ENCODE peak calls at places on chromosomes 13 and 19, in ten cellular contexts. S is type B pancreatic cell, F is pancreas, E is RWPE1, D is neural crest cell, T is uterus, M is astrocyte of the spinal cord, P is dorsolateral prefrontal cortex, I is left ventricle myocardium inferior, U is BE2C. L is an unnamed sample.

GRCh38 chr13:81872581-81872980 is 1531.7 kb upstream of the SPRY2 start:
- DNase-seq in S (no peak), F (no peak), E (no peak), D (peak), T (no peak), M (peak), P (no peak), I (no peak), U (peak), L (peak)

GRCh38 chr19:7602240-7602934 is 6.7 kb downstream of the CAMSAP3 start:
- DNase-seq in S (no peak), F (peak), E (no peak), D (no peak), T (no peak), M (no peak), P (no peak), I (no peak), U (no peak), L (no peak)

GRCh38 chr13:104782741-104783140 is 1716.5 kb upstream of the SLC10A2 start:
- DNase-seq in S (no peak), F (no peak), E (no peak), D (no peak), T (no peak), M (no peak), P (no peak), I (no peak), U (no peak), L (no peak)

GRCh38 chr19:731000-731399 is 19.9 kb upstream of the MISP start:
- DNase-seq in S (no peak), F (no peak), E (no peak), D (no peak), T (no peak), M (no peak), P (no peak), I (no peak), U (no peak), L (no peak)

GRCh38 chr13:100434010-100434763 is 154.4 kb downstream of the GGACT start:
- DNase-seq in S (no peak), F (no peak), E (peak), D (no peak), T (no peak), M (peak), P (no peak), I (no peak), U (no peak), L (no peak)

GRCh38 chr13:36059366-36059765 is 71.8 kb downstream of the DCLK1 start:
- DNase-seq in S (no peak), F (no peak), E (no peak), D (no peak), T (no peak), M (no peak), P (no peak), I (no peak), U (peak), L (no peak)

GRCh38 chr13:72652681-72653080 is 74.7 kb downstream of the MZT1 start:
- DNase-seq in S (no peak), F (no peak), E (no peak), D (no peak), T (no peak), M (peak), P (no peak), I (no peak), U (no peak), L (no peak)

GRCh38 chr19:45440873-45441654 is 17.3 kb upstream of the ERCC1 start:
- DNase-seq in S (no peak), F (no peak), E (no peak), D (no peak), T (no peak), M (peak), P (no peak), I (no peak), U (peak), L (no peak)

GRCh38 chr19:704447-704741 is 4.3 kb upstream of the PALM start:
- DNase-seq in S (no peak), F (no peak), E (no peak), D (no peak), T (no peak), M (no peak), P (no peak), I (no peak), U (no peak), L (no peak)

GRCh38 chr13:92355213-92355612 is 871.4 kb upstream of the GPC6 start:
- DNase-seq in S (no peak), F (no peak), E (no peak), D (no peak), T (no peak), M (peak), P (no peak), I (no peak), U (peak), L (no peak)

GRCh38 chr13:106118050-106118449 is 417.4 kb downstream of the EFNB2 start:
- DNase-seq in S (no peak), F (no peak), E (no peak), D (no peak), T (no peak), M (no peak), P (no peak), I (no peak), U (no peak), L (no peak)

GRCh38 chr19:554817-555216 is 11.0 kb downstream of the GZMM start:
- DNase-seq in S (no peak), F (no peak), E (no peak), D (no peak), T (no peak), M (no peak), P (no peak), I (no peak), U (no peak), L (no peak)

GRCh38 chr19:44951179-44952159 is 3.7 kb upstream of the CLPTM1 start:
- DNase-seq in S (no peak), F (peak), E (peak), D (peak), T (peak), M (peak), P (peak), I (no peak), U (peak), L (peak)

GRCh38 chr19:35135389-35135909 is 590 bp upstream of the LGI4 start:
- DNase-seq in S (peak), F (peak), E (peak), D (peak), T (peak), M (peak), P (peak), I (peak), U (peak), L (peak)

GRCh38 chr13:93947651-93948050 is 531.8 kb downstream of the DCT start:
- DNase-seq in S (no peak), F (no peak), E (no peak), D (no peak), T (no peak), M (no peak), P (no peak), I (no peak), U (no peak), L (no peak)

GRCh38 chr19:22427587-22428298 is 5.6 kb upstream of the ZNF98 start:
- DNase-seq in S (no peak), F (peak), E (no peak), D (no peak), T (no peak), M (no peak), P (no peak), I (no peak), U (no peak), L (no peak)

GRCh38 chr19:17794731-17795494 is at the start of gene B3GNT3:
- DNase-seq in S (no peak), F (peak), E (peak), D (no peak), T (no peak), M (no peak), P (no peak), I (peak), U (peak), L (peak)
- TF ChIP-seq CTCF in S (no peak), F (no peak), E (no peak), D (no peak), T (no peak), M (no peak), P (no peak), I (no peak), U (no peak), L (no peak)

GRCh38 chr13:112955956-112956355 is 13.1 kb upstream of the MCF2L start:
- DNase-seq in S (no peak), F (no peak), E (no peak), D (no peak), T (no peak), M (no peak), P (peak), I (no peak), U (no peak), L (no peak)

GRCh38 chr13:112958127-112958989 is 10.7 kb upstream of the MCF2L start:
- DNase-seq in S (no peak), F (no peak), E (no peak), D (no peak), T (no peak), M (no peak), P (peak), I (no peak), U (no peak), L (no peak)

GRCh38 chr13:112957295-112957677 is 11.7 kb upstream of the MCF2L start:
- DNase-seq in S (no peak), F (no peak), E (no peak), D (no peak), T (no peak), M (no peak), P (peak), I (no peak), U (no peak), L (no peak)

GRCh38 chr13:112955271-112955937 is 13.6 kb upstream of the MCF2L start:
- DNase-seq in S (no peak), F (no peak), E (no peak), D (no peak), T (no peak), M (no peak), P (peak), I (no peak), U (no peak), L (no peak)

GRCh38 chr13:112956516-112957294 is 12.3 kb upstream of the MCF2L start:
- DNase-seq in S (no peak), F (no peak), E (no peak), D (peak), T (no peak), M (no peak), P (peak), I (no peak), U (no peak), L (no peak)
- TF ChIP-seq CTCF in S (no peak), F (no peak), E (no peak), D (no peak), T (no peak), M (no peak), P (no peak), I (no peak), U (no peak), L (no peak)

DNA sequence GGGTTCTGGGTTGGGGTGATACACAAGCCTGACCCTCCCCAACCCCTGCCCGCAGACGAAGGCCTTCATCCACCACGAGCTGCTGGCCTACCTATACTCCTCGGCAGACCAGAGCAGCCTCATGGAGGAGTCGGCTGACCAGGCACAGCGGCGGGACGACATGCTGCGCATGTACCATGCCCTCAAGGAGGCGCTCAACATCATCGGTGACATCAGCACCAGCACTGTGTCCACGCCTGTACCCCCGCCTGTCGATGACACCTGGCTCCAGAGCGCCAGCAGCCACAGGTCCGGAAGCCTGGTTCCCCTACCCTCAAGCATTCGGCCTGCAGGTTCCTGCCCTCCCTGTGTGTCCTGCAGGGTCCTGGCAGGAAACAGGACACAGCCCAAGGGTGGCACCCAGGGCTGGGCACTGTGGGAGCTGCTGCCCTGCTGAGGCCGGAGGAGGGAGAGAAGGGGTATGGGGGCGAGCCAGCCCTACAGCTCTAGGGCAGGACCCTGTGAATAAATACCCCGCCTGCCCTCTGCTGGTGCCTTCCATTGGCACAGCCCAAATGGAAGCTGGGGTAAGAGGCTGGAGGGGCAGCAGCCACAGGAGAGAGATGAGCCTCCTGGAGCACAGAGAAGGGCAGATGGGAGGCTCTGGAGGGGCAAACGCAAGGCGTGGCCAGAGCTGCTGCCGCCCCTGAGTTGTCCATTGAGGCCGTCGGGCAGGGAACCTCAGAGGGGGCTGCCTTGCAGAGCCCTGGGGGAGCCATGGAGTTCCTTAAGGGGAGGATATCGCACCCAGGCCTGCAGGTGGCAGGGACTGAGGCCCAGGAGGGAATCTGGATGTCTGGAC is 6.8 kb downstream of the TMED1 start:
- DNase-seq in S (no peak), F (no peak), E (no peak), D (no peak), T (no peak), M (no peak), P (no peak), I (no peak), U (no peak), L (no peak)
- TF ChIP-seq CTCF in S (no peak), F (no peak), E (no peak), D (peak), T (no peak), M (peak), P (no peak), I (no peak), U (no peak), L (no peak)

DNA sequence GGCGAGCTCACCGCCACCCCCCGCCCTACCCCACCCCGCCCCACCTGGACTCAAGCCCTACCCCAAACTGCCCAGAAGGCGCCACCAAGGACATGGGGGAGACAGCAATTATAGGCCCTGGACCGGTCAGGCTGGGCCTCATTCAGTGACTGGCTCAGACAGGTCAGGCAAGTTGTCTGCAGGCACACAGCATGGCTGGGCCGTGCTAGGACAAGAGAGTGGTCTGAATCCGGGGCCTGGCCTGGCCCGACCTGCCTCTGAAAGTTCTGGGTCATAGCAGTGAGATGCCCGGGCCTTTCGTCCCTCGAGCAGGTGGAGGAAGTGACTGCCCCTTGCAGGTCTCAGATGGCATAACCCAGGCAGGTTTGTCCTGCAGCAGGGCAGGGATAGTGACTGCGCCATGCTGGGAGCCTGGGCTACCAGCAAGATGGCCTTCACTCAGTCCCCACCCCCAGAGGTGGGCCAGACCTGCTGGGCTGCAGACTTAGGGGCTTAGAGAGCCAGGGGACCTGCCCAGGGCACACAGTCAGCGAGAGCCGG is 21.0 kb downstream of the COMP start:
- DNase-seq in S (no peak), F (no peak), E (no peak), D (no peak), T (no peak), M (no peak), P (no peak), I (no peak), U (peak), L (no peak)
- TF ChIP-seq CTCF in S (no peak), F (no peak), E (no peak), D (no peak), T (no peak), M (no peak), P (no peak), I (no peak), U (peak), L (no peak)

GRCh38 chr19:37172368-37173366 is at the start of gene ZNF585A:
- DNase-seq in S (peak), F (peak), E (peak), D (peak), T (peak), M (peak), P (peak), I (peak), U (peak), L (peak)
- TF ChIP-seq CTCF in S (peak), F (no peak), E (no peak), D (peak), T (peak), M (peak), P (peak), I (peak), U (peak), L (no peak)

GRCh38 chr13:29543230-29544215 is 52.0 kb downstream of the SLC7A1 start:
- DNase-seq in S (no peak), F (no peak), E (no peak), D (no peak), T (no peak), M (peak), P (no peak), I (no peak), U (peak), L (peak)
- TF ChIP-seq CTCF in S (no peak), F (no peak), E (no peak), D (no peak), T (no peak), M (no peak), P (no peak), I (no peak), U (no peak), L (no peak)

GRCh38 chr13:24215007-24215633 is 54.6 kb downstream of the SPATA13 start:
- DNase-seq in S (no peak), F (no peak), E (no peak), D (no peak), T (no peak), M (no peak), P (no peak), I (no peak), U (no peak), L (no peak)

GRCh38 chr13:24217601-24218281 is 57.2 kb downstream of the SPATA13 start:
- DNase-seq in S (no peak), F (peak), E (no peak), D (no peak), T (no peak), M (no peak), P (no peak), I (no peak), U (no peak), L (peak)

GRCh38 chr13:24215732-24216131 is 55.2 kb downstream of the SPATA13 start:
- DNase-seq in S (no peak), F (peak), E (no peak), D (no peak), T (peak), M (peak), P (no peak), I (peak), U (no peak), L (no peak)

GRCh38 chr13:24214528-24214927 is 54.0 kb downstream of the SPATA13 start:
- DNase-seq in S (no peak), F (no peak), E (no peak), D (no peak), T (no peak), M (no peak), P (no peak), I (no peak), U (no peak), L (no peak)

GRCh38 chr13:24216176-24216575 is 55.7 kb downstream of the SPATA13 start:
- DNase-seq in S (no peak), F (no peak), E (no peak), D (no peak), T (no peak), M (no peak), P (no peak), I (no peak), U (no peak), L (no peak)
- TF ChIP-seq CTCF in S (no peak), F (no peak), E (no peak), D (no peak), T (no peak), M (no peak), P (no peak), I (no peak), U (no peak), L (no peak)

L was measured in HL-60.